ENCODE peak calls at places on chromosomes 2 and 18, in four cellular contexts. V is Karpas-422, I is IMR-90, L is mesenchymal stem cell. F is an unnamed sample.

GRCh38 chr2:162403884-162404283 is 60.0 kb downstream of the GCA start:
- DNase-seq in V (no peak), L (peak; percentile 2), I (peak; percentile 17), F (no peak)

GRCh38 chr2:162888641-162889040 is 50.1 kb upstream of the KCNH7 start:
- DNase-seq in I (no peak), V (no peak), L (peak; percentile 40), F (no peak)

GRCh38 chr2:194301946-194302345 is 1355.1 kb upstream of the SLC39A10 start:
- DNase-seq in I (no peak), V (no peak), L (no peak), F (no peak)

GRCh38 chr18:24136967-24137373 is 1.9 kb upstream of the CABYR start:
- DNase-seq in L (peak; percentile 53), V (no peak), I (peak; percentile 62), F (no peak)

GRCh38 chr2:69692424-69692823 is 48.9 kb upstream of the AAK1 start:
- DNase-seq in I (peak; percentile 87), L (no peak), V (no peak), F (no peak)

GRCh38 chr2:146077156-146077555 is 1557.2 kb upstream of the ZEB2 start:
- DNase-seq in V (no peak), L (no peak), I (peak; percentile 25), F (no peak)

GRCh38 chr2:216692636-216693413 is 2.5 kb downstream of the IGFBP5 start:
- DNase-seq in V (peak; percentile 77), I (peak; percentile 81), L (peak; percentile 85), F (peak; percentile 91)

GRCh38 chr2:71831208-71831577 is 316.5 kb downstream of the CYP26B1 start:
- DNase-seq in V (no peak), L (peak; percentile 73), I (peak; percentile 80), F (no peak)

GRCh38 chr18:53380063-53380639 is 844.3 kb downstream of the MBD2 start:
- DNase-seq in V (peak; percentile 75), I (peak; percentile 31), L (peak; percentile 28), F (no peak)

GRCh38 chr2:236184701-236185100 is 16.5 kb upstream of the GBX2 start:
- DNase-seq in L (no peak), V (no peak), I (no peak), F (no peak)

GRCh38 chr2:176039375-176039774 is 37.3 kb upstream of the LNPK start:
- DNase-seq in L (no peak), V (peak; percentile 42), I (no peak), F (no peak)

GRCh38 chr2:232235716-232236115 is 142.8 kb upstream of the ALPP start:
- DNase-seq in V (no peak), L (peak; percentile 31), I (peak; percentile 12), F (no peak)

GRCh38 chr2:119723784-119724467 is 35.8 kb upstream of the PTPN4 start:
- DNase-seq in L (peak; percentile 11), I (no peak), V (no peak), F (no peak)

GRCh38 chr18:31680836-31681568 is 3.4 kb downstream of the B4GALT6 start:
- DNase-seq in L (no peak), V (peak; percentile 65), I (no peak), F (no peak)

GRCh38 chr2:157900203-157900602 is 24.1 kb upstream of the ACVR1 start:
- DNase-seq in L (no peak), I (no peak), V (no peak), F (no peak)

GRCh38 chr2:96538487-96539214 is 2.1 kb downstream of the ARID5A start:
- DNase-seq in V (no peak), I (no peak), L (peak; percentile 49), F (peak; percentile 92)

GRCh38 chr2:96536445-96537065 is at the start of gene ARID5A:
- DNase-seq in V (peak; percentile 94), I (peak; percentile 85), L (peak; percentile 91), F (peak; percentile 98)

GRCh38 chr2:96539215-96539920 is 2.8 kb downstream of the ARID5A start:
- DNase-seq in I (no peak), L (no peak), V (no peak), F (peak; percentile 58)

GRCh38 chr2:96537066-96537733 is 648 bp downstream of the ARID5A start:
- DNase-seq in V (peak; percentile 79), I (peak; percentile 38), L (peak; percentile 69), F (peak; percentile 93)

DNA sequence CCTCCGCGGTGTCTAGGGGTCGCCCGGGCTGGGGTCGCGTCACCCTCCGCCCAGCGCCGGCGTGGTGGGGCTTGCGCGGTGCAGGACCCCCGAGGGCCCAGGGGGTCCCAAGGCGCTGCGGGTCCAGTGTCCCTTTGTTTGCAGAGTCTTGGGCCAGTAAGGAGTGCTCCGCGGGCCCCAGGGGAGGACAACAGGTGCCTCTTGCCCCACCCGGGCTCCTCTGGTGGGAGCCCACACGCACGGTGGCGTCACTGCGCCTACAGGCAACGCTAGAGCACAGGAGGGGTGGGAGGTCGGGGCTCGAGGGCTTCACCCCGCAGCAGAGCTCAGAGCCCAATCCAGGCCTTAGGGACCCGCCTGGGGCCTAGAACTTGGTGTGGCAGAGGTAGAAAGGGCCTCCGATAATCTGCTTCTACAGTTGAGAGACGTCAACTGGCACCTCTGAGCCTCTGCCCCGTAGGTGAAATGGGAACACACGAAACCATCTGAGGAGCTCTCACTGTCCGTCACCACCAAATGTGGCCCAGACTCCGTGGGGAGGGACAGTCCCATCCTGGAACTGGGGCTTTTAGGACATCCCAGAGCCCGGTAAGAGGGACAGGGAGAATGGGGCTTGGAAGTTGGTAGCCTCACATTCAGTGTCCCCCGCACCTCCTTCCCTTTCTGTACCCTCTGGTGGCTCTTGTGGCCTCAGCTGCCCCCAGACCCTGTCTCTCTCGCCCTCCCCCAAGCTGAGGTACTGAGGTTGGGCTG is 1.4 kb downstream of the ARID5A start:
- DNase-seq in L (no peak), I (no peak), V (no peak), F (peak; percentile 84)
- H3K4me1 ChIP-seq in L (peaks cover 29% of the 10 kb centered on the region), I (peaks cover 36% of the 10 kb centered on the region), V (peaks cover 23% of the 10 kb centered on the region), F (peaks cover 5% of the 10 kb centered on the region)

DNA sequence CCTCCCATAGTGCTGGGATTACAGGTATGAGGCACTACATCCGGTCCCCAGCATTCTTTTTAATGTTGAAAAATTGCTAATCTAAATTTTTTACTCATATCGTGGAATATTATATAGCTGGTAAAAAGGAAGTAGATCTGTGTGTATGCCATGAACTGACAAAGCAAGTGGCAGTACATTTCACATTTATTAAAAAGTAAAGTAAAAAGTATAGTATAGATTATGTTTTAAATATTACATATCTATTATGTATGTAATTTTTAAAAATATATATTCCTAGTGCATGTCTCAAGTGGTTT is 25.1 kb downstream of the PLEKHB2 start:
- DNase-seq in I (no peak), V (no peak), L (no peak), F (no peak)
- H3K36me3 ChIP-seq in I (peaks cover 36% of the 10 kb centered on the region), V (peaks cover 32% of the 10 kb centered on the region), L (peaks cover 44% of the 10 kb centered on the region), F (peaks cover 21% of the 10 kb centered on the region)

GRCh38 chr2:38709515-38710194 is 41.5 kb downstream of the SRSF7 start:
- DNase-seq in V (peak; percentile 70), L (no peak), I (no peak), F (no peak)
- H3K9ac ChIP-seq in V (no peak overlapping the region), L (no peak overlapping the region), I (no peak overlapping the region), F (no peak overlapping the region)

GRCh38 chr2:204692790-204693189 is 147.5 kb downstream of the PARD3B start:
- DNase-seq in L (no peak), V (no peak), I (no peak), F (no peak)
- H3K4me1 ChIP-seq in L (no peaks in the 10 kb centered on the region), V (no peaks in the 10 kb centered on the region), I (peaks cover 3% of the 10 kb centered on the region), F (no peaks in the 10 kb centered on the region)

GRCh38 chr2:60400462-60400861 is 153.0 kb downstream of the BCL11A start:
- DNase-seq in L (no peak), V (no peak), I (no peak), F (no peak)
- H3K36me3 ChIP-seq in L (no peaks in the 10 kb centered on the region), V (no peaks in the 10 kb centered on the region), I (no peaks in the 10 kb centered on the region), F (no peaks in the 10 kb centered on the region)

DNA sequence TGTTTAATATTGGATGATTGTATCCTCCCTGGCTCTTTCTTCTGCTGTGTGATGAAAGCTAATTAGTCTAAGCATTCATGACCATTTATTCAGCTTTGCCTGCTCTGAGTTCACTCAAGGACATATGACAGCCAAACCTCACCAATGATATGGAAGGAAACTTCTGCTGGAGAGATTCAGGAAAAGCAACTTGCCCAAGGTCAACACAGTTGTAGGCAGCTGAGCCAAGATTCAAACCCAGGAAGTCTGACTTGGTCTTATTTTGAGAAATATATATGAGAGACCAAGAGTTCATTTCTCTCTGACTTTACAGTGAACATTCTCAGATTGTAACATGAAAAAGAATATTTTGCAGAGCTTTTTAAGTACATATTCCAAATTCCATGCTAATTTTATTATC is 1588.5 kb upstream of the PIK3C3 start:
- DNase-seq in V (no peak), I (no peak), L (no peak), F (no peak)
- H3K9ac ChIP-seq in V (no peak overlapping the region), I (no peak overlapping the region), L (no peak overlapping the region), F (no peak overlapping the region)

GRCh38 chr2:100786297-100786658 is 33.7 kb upstream of the NPAS2 start:
- DNase-seq in I (peak; percentile 82), L (peak; percentile 34), V (no peak), F (peak; percentile 81)
- H3K4me1 ChIP-seq in I (peaks cover 13% of the 10 kb centered on the region), L (peaks cover 11% of the 10 kb centered on the region), V (no peaks in the 10 kb centered on the region), F (peaks cover 4% of the 10 kb centered on the region)

F was measured in kidney.